ENCODE peak calls at places on chromosome 18, in six cellular contexts. M is stimulated activated CD4-positive, alpha-beta T cell treated with anti-CD3 and anti-CD28 coated beads, Interleukin-1b, Interleukin-23, amount 100 ng/mL, for 4 hours; U is KBM-7; I is stimulated activated CD8-positive, alpha-beta memory T cell treated with anti-CD3 and anti-CD28 coated beads, Interleukin-7, amount 100 ng/mL, for 24 hours; L is heart right ventricle; Q is Calu3. O is an unnamed sample.
A peak's percentile ranks its signal among the peaks of the same experiment; 100 is the strongest.

GRCh38 chr18:5420909-5421308 is 122.9 kb downstream of the EPB41L3 start:
- DNase-seq in M (no peak), L (no peak), I (no peak), Q (no peak), U (no peak), O (no peak)

GRCh38 chr18:21740724-21741510 is at the start of gene MIB1:
- DNase-seq in I (peak; percentile 12), M (peak; percentile 97), U (peak; percentile 99), Q (no peak), L (peak; percentile 64), O (peak; percentile 100)

GRCh38 chr18:55585050-55585449 is 2.9 kb downstream of the TCF4 start:
- DNase-seq in L (no peak), U (no peak), Q (no peak), I (no peak), M (no peak), O (no peak)

GRCh38 chr18:23337599-23338444 is 115.3 kb upstream of the RIOK3 start:
- DNase-seq in L (no peak), Q (no peak), I (no peak), U (no peak), M (no peak), O (no peak)

GRCh38 chr18:58451972-58452334 is 176.9 kb downstream of the ALPK2 start:
- DNase-seq in I (no peak), Q (no peak), U (no peak), L (no peak), M (no peak), O (no peak)

GRCh38 chr18:13269599-13270011 is 51.0 kb downstream of the LDLRAD4 start:
- DNase-seq in U (no peak), M (no peak), I (no peak), Q (no peak), L (peak; percentile 55), O (no peak)

GRCh38 chr18:5515007-5515744 is 28.6 kb downstream of the EPB41L3 start:
- DNase-seq in M (no peak), Q (no peak), I (no peak), L (no peak), U (peak; percentile 83), O (no peak)

GRCh38 chr18:40469851-40470250 is 1485.2 kb upstream of the PIK3C3 start:
- DNase-seq in Q (no peak), U (no peak), L (no peak), I (no peak), M (no peak), O (no peak)

GRCh38 chr18:75133721-75134645 is 75.0 kb downstream of the PTGR3 start:
- DNase-seq in U (no peak), M (no peak), L (no peak), I (no peak), Q (no peak), O (no peak)

GRCh38 chr18:55402731-55403405 is 185.1 kb downstream of the TCF4 start:
- DNase-seq in L (no peak), Q (no peak), M (no peak), I (no peak), U (no peak), O (no peak)

GRCh38 chr18:63342206-63342605 is 22.6 kb upstream of the BCL2 start:
- DNase-seq in L (no peak), Q (no peak), U (peak; percentile 23), M (no peak), I (no peak), O (no peak)

GRCh38 chr18:61771861-61772260 is 120.9 kb downstream of the RNF152 start:
- DNase-seq in I (no peak), L (no peak), M (no peak), U (no peak), Q (no peak), O (no peak)

GRCh38 chr18:8661754-8662573 is 43.4 kb upstream of the MTCL1 start:
- DNase-seq in I (no peak), L (no peak), Q (peak; percentile 48), U (no peak), M (no peak), O (peak; percentile 19)

GRCh38 chr18:65124633-65125032 is 626.2 kb upstream of the CDH7 start:
- DNase-seq in U (peak; percentile 3), L (no peak), I (no peak), M (no peak), Q (no peak), O (no peak)

GRCh38 chr18:25727281-25727680 is 363.1 kb downstream of the SS18 start:
- DNase-seq in L (no peak), Q (no peak), I (no peak), U (no peak), M (no peak), O (no peak)

GRCh38 chr18:32310119-32310518 is 120.3 kb downstream of the MEP1B start:
- DNase-seq in M (no peak), L (no peak), U (no peak), Q (no peak), I (no peak), O (no peak)

GRCh38 chr18:56702946-56703345 is 51.8 kb downstream of the WDR7 start:
- DNase-seq in I (no peak), M (peak; percentile 31), L (no peak), U (peak; percentile 55), Q (peak; percentile 63), O (no peak)

GRCh38 chr18:32200766-32201165 is 10.9 kb downstream of the MEP1B start:
- DNase-seq in M (no peak), U (no peak), I (no peak), Q (no peak), L (no peak), O (no peak)

GRCh38 chr18:681985-682384 is 24.5 kb downstream of the TYMS start:
- DNase-seq in I (no peak), L (no peak), M (no peak), Q (no peak), U (no peak), O (no peak)

GRCh38 chr18:2823966-2824365 is 22.8 kb upstream of the EMILIN2 start:
- DNase-seq in L (no peak), U (no peak), Q (no peak), I (no peak), M (no peak), O (no peak)

GRCh38 chr18:76351961-76352581 is 143.0 kb downstream of the ZNF516 start:
- DNase-seq in Q (peak; percentile 61), U (peak; percentile 33), L (peak; percentile 45), M (no peak), I (no peak), O (no peak)

GRCh38 chr18:54775686-54776085 is 52.6 kb upstream of the RAB27B start:
- DNase-seq in M (no peak), I (no peak), L (no peak), U (no peak), Q (peak; percentile 73), O (no peak)

GRCh38 chr18:11387880-11388279 is 221.5 kb upstream of the SLC35G4 start:
- DNase-seq in L (peak; percentile 73), Q (peak; percentile 76), I (no peak), U (peak; percentile 24), M (no peak), O (peak; percentile 77)

GRCh38 chr18:77478619-77479018 is 229.0 kb downstream of the GALR1 start:
- DNase-seq in L (peak; percentile 81), M (no peak), U (peak; percentile 23), Q (no peak), I (no peak), O (no peak)

GRCh38 chr18:75544496-75544895 is 117.0 kb upstream of the SMIM21 start:
- DNase-seq in Q (no peak), M (no peak), L (no peak), I (no peak), U (no peak), O (no peak)

GRCh38 chr18:56068030-56068671 is 480.2 kb upstream of the TCF4 start:
- DNase-seq in Q (no peak), I (no peak), L (peak; percentile 36), M (no peak), U (no peak), O (no peak)

GRCh38 chr18:62862451-62862850 is 147.1 kb downstream of the PHLPP1 start:
- DNase-seq in M (no peak), Q (no peak), U (no peak), L (no peak), I (no peak), O (no peak)

GRCh38 chr18:62009521-62009920 is 116.7 kb upstream of the RNF152 start:
- DNase-seq in U (no peak), I (no peak), M (no peak), L (no peak), Q (no peak), O (no peak)

GRCh38 chr18:23171581-23172156 is 36.4 kb downstream of the CABLES1 start:
- DNase-seq in Q (no peak), M (no peak), I (no peak), U (no peak), L (no peak), O (no peak)

GRCh38 chr18:49944681-49945080 is 131.3 kb upstream of the ACAA2 start:
- DNase-seq in L (peak; percentile 22), Q (peak; percentile 22), I (no peak), M (no peak), U (no peak), O (no peak)

GRCh38 chr18:8706981-8707940 is 1.9 kb downstream of the MTCL1 start:
- DNase-seq in I (no peak), U (peak; percentile 48), Q (peak; percentile 70), L (peak; percentile 23), M (no peak), O (peak; percentile 85)

O was measured in pancreas.